ENCODE peak calls at places on chromosomes 5 and 9, in four cellular contexts. A, B, S and X are unnamed samples.
A peak's percentile ranks its signal among the peaks of the same experiment; 100 is the strongest.

GRCh38 chr9:113137196-113138168 is 13.3 kb upstream of the SLC31A2 start:
- DNase-seq in S (no peak), A (no peak), B (no peak), X (no peak)

GRCh38 chr5:117454716-117455212 is 880.1 kb upstream of the SEMA6A start:
- DNase-seq in S (no peak), B (peak; percentile 14), A (peak; percentile 26), X (peak; percentile 20)

GRCh38 chr9:130010151-130010988 is 32.6 kb downstream of the FNBP1 start:
- DNase-seq in A (peak; percentile 53), S (no peak), B (peak; percentile 52), X (no peak)

GRCh38 chr9:21119093-21119770 is 22.4 kb downstream of the IFNW1 start:
- DNase-seq in B (no peak), S (no peak), A (no peak), X (peak; percentile 4)

GRCh38 chr5:136622737-136623136 is 257.4 kb upstream of the TRPC7 start:
- DNase-seq in A (no peak), B (no peak), S (no peak), X (no peak)

GRCh38 chr5:30414078-30414477 is 779.4 kb upstream of the CDH6 start:
- DNase-seq in B (no peak), S (no peak), A (no peak), X (no peak)

GRCh38 chr9:16514131-16514530 is 356.3 kb downstream of the BNC2 start:
- DNase-seq in B (no peak), A (no peak), S (no peak), X (no peak)

GRCh38 chr5:176743136-176743827 is 67.1 kb upstream of the UNC5A start:
- DNase-seq in S (no peak), A (no peak), B (no peak), X (no peak)

GRCh38 chr9:121275781-121276658 is 8.1 kb downstream of the GSN start:
- DNase-seq in B (no peak), A (no peak), S (no peak), X (no peak)

GRCh38 chr9:134869554-134870310 is 10.9 kb upstream of the FCN2 start:
- DNase-seq in S (no peak), A (no peak), B (no peak), X (no peak)

GRCh38 chr9:33354651-33355211 is 47.6 kb downstream of the AQP7 start:
- DNase-seq in B (no peak), S (no peak), A (no peak), X (peak; percentile 83)

GRCh38 chr5:90131734-90132133 is 277.8 kb downstream of the CETN3 start:
- DNase-seq in A (no peak), B (no peak), S (no peak), X (no peak)

GRCh38 chr5:3161672-3162071 is 410.2 kb upstream of the IRX2 start:
- DNase-seq in B (no peak), A (no peak), S (no peak), X (no peak)

GRCh38 chr9:129783516-129784361 is 19.2 kb upstream of the TOR1B start:
- DNase-seq in A (peak; percentile 80), B (peak; percentile 71), S (peak; percentile 79), X (peak; percentile 87)

GRCh38 chr5:157189223-157189622 is 8.6 kb downstream of the ITK start:
- DNase-seq in S (no peak), B (no peak), A (no peak), X (no peak)

GRCh38 chr5:109739741-109740140 is 50.0 kb downstream of the MAN2A1 start:
- DNase-seq in A (no peak), B (peak; percentile 10), S (peak; percentile 18), X (peak; percentile 25)

GRCh38 chr5:158754018-158754514 is 345.6 kb downstream of the EBF1 start:
- DNase-seq in A (no peak), S (no peak), B (no peak), X (peak; percentile 78)

GRCh38 chr9:128203024-128203841 is at the start of gene DNM1:
- DNase-seq in A (peak; percentile 60), S (peak; percentile 85), B (peak; percentile 62), X (peak; percentile 40)

GRCh38 chr5:81353189-81353588 is 40.7 kb downstream of the ACOT12 start:
- DNase-seq in S (no peak), A (no peak), B (no peak), X (no peak)

GRCh38 chr9:38417003-38417965 is 7.0 kb downstream of the IGFBPL1 start:
- DNase-seq in S (no peak), B (peak; percentile 73), A (peak; percentile 8), X (no peak)

GRCh38 chr9:99244300-99245260 is 22.5 kb downstream of the SEC61B start:
- DNase-seq in B (no peak), A (no peak), S (no peak), X (no peak)

GRCh38 chr5:39675676-39676075 is 250.9 kb upstream of the DAB2 start:
- DNase-seq in A (no peak), S (no peak), B (no peak), X (peak; percentile 3)

GRCh38 chr9:71916834-71917534 is 5.5 kb downstream of the C9orf85 start:
- DNase-seq in B (no peak), S (no peak), A (no peak), X (no peak)

GRCh38 chr5:138903113-138903789 is 28.1 kb upstream of the LRRTM2 start:
- DNase-seq in B (no peak), A (no peak), S (peak; percentile 52), X (peak; percentile 78)

GRCh38 chr5:142181547-142182191 is 73.1 kb downstream of the NDFIP1 start:
- DNase-seq in A (no peak), S (no peak), B (peak; percentile 47), X (no peak)

GRCh38 chr9:26112724-26113123 is 434.5 kb upstream of the TUSC1 start:
- DNase-seq in A (no peak), S (no peak), B (no peak), X (no peak)

GRCh38 chr5:172918421-172919371 is 40.5 kb upstream of the RPL26L1 start:
- DNase-seq in S (no peak), B (no peak), A (no peak), X (no peak)

GRCh38 chr5:133930061-133930823 is 38.2 kb downstream of the C5orf15 start:
- DNase-seq in A (peak; percentile 63), B (no peak), S (peak; percentile 28), X (peak; percentile 58)

GRCh38 chr5:34524123-34524522 is 132.0 kb upstream of the RAI14 start:
- DNase-seq in B (no peak), A (no peak), S (peak; percentile 31), X (peak; percentile 90)

GRCh38 chr5:67465556-67466206 is 269.1 kb upstream of the CD180 start:
- DNase-seq in A (no peak), S (no peak), B (no peak), X (no peak)

GRCh38 chr9:84387821-84388220 is 47.3 kb upstream of the SLC28A3 start:
- DNase-seq in A (no peak), B (no peak), S (no peak), X (peak; percentile 25)